ENCODE peak calls at places on chromosome 7, in seven cellular contexts. One of them, this sample, is unnamed.
A peak's percentile ranks its signal among the peaks of the same experiment; 100 is the strongest.

GRCh38 chr7:99029481-99030144 is 114.3 kb downstream of the SMURF1 start:
- DNase-seq in Peyer's patch: no peak
- DNase-seq in heart left ventricle: no peak
- DNase-seq in choroid plexus epithelial cell: no peak
- DNase-seq in esophagus muscularis mucosa: no peak
- DNase-seq in fibroblast of villous mesenchyme: no peak
- DNase-seq in AG10803: no peak
- DNase-seq in this sample: no peak

GRCh38 chr7:8418627-8419245 is 14.7 kb upstream of the NXPH1 start:
- DNase-seq in choroid plexus epithelial cell: peak; percentile 77
- DNase-seq in AG10803: peak; percentile 52
- DNase-seq in fibroblast of villous mesenchyme: peak; percentile 59
- DNase-seq in Peyer's patch: no peak
- DNase-seq in heart left ventricle: peak; percentile 38
- DNase-seq in esophagus muscularis mucosa: no peak
- DNase-seq in this sample: peak; percentile 16

GRCh38 chr7:129980667-129981066 is 27.9 kb upstream of the UBE2H start:
- DNase-seq in esophagus muscularis mucosa: no peak
- DNase-seq in fibroblast of villous mesenchyme: no peak
- DNase-seq in AG10803: no peak
- DNase-seq in choroid plexus epithelial cell: no peak
- DNase-seq in heart left ventricle: no peak
- DNase-seq in Peyer's patch: no peak
- DNase-seq in this sample: no peak

GRCh38 chr7:264541-265191 is 25.3 kb upstream of the FOXL3 start:
- DNase-seq in AG10803: peak; percentile 12
- DNase-seq in choroid plexus epithelial cell: no peak
- DNase-seq in heart left ventricle: no peak
- DNase-seq in Peyer's patch: peak; percentile 57
- DNase-seq in esophagus muscularis mucosa: no peak
- DNase-seq in fibroblast of villous mesenchyme: no peak
- DNase-seq in this sample: no peak

GRCh38 chr7:75688200-75689136 is 50.3 kb downstream of the HIP1 start:
- DNase-seq in esophagus muscularis mucosa: no peak
- DNase-seq in fibroblast of villous mesenchyme: no peak
- DNase-seq in choroid plexus epithelial cell: no peak
- DNase-seq in AG10803: no peak
- DNase-seq in Peyer's patch: no peak
- DNase-seq in heart left ventricle: peak; percentile 37
- DNase-seq in this sample: no peak

GRCh38 chr7:7565746-7566650 is 686 bp upstream of the MIOS start:
- DNase-seq in AG10803: no peak
- DNase-seq in fibroblast of villous mesenchyme: no peak
- DNase-seq in heart left ventricle: no peak
- DNase-seq in esophagus muscularis mucosa: no peak
- DNase-seq in Peyer's patch: peak; percentile 53
- DNase-seq in choroid plexus epithelial cell: no peak
- DNase-seq in this sample: no peak

GRCh38 chr7:81482600-81483186 is 287.2 kb downstream of the HGF start:
- DNase-seq in AG10803: peak; percentile 53
- DNase-seq in fibroblast of villous mesenchyme: peak; percentile 51
- DNase-seq in heart left ventricle: no peak
- DNase-seq in esophagus muscularis mucosa: no peak
- DNase-seq in Peyer's patch: no peak
- DNase-seq in choroid plexus epithelial cell: peak; percentile 64
- DNase-seq in this sample: no peak

GRCh38 chr7:52838981-52839411 is 196.4 kb upstream of the POM121L12 start:
- DNase-seq in esophagus muscularis mucosa: no peak
- DNase-seq in choroid plexus epithelial cell: peak; percentile 5
- DNase-seq in AG10803: no peak
- DNase-seq in heart left ventricle: no peak
- DNase-seq in Peyer's patch: no peak
- DNase-seq in fibroblast of villous mesenchyme: peak; percentile 11
- DNase-seq in this sample: no peak

DNA sequence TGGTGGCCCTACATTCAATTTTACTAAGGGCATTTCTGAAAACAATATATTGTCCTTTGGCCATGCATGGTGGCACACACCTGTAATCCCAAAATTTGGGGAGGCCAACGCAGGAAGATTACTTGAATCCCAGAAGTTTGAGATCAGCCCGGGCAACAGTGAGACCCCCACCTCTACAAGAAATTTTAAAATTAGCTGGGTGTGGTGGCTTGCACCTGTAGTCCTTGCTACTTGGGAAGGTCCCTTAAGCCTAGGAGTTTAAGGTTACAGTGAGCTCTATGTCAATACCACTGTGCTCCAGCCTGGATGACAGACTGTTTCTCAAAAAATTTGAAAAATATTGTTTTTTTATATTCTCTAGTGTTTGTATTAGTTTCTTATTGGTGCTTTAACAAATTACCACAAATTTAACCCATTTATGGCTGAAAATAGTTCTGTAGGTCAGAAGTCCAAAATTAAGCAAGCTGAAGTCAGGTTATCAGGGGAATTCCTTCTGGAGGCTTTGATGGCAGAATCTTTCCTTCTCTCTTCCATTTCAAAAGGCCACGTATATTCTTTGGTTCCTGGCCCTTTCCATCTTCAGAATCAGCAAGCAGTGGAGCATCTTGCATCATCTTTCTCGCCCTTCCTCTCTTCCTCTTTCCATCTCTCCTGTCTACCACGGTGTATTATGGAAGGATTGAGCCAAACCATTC is 12.4 kb downstream of the CBX3 start:
- DNase-seq in fibroblast of villous mesenchyme: no peak
- DNase-seq in Peyer's patch: no peak
- DNase-seq in heart left ventricle: no peak
- DNase-seq in AG10803: no peak
- DNase-seq in choroid plexus epithelial cell: no peak
- DNase-seq in esophagus muscularis mucosa: no peak
- DNase-seq in this sample: no peak
- H3K4me3 ChIP-seq in fibroblast of villous mesenchyme: no peak overlapping the region
- H3K4me3 ChIP-seq in Peyer's patch: no peak overlapping the region
- H3K4me3 ChIP-seq in heart left ventricle: no peak overlapping the region
- H3K4me3 ChIP-seq in AG10803: no peak overlapping the region
- H3K4me3 ChIP-seq in choroid plexus epithelial cell: no peak overlapping the region
- H3K4me3 ChIP-seq in esophagus muscularis mucosa: no peak overlapping the region
- H3K4me3 ChIP-seq in this sample: no peak overlapping the region

DNA sequence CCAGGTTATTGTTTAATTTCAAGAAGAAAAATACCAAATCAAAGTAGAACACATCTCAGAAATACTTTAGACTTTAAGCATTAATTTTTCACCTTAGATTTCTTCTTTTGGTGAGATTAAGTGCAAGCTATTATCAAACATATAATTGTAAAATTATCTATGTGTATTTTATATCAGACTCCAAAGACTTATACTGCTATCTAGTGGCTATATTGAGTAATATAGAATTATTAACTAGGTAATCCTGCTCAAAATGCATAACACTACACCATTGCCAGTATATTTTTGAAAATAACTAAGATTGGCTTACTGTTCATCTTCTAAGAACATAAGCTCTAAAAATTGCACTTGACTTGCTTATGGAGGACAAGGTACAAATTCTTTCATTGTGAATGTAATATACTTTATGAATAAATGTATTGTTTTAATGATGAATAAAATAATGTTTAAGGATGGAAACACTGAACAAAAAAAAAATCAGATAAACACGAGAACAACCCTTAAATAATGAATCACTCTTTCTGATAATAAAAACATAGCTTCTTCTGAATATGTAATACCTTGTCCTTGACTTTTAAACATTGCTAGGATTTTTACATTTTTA is 86.7 kb upstream of the GNAI1 start:
- DNase-seq in heart left ventricle: no peak
- DNase-seq in fibroblast of villous mesenchyme: peak; percentile 25
- DNase-seq in choroid plexus epithelial cell: peak; percentile 30
- DNase-seq in AG10803: peak; percentile 8
- DNase-seq in Peyer's patch: no peak
- DNase-seq in esophagus muscularis mucosa: no peak
- DNase-seq in this sample: no peak
- TF ChIP-seq CTCF in heart left ventricle: no peak
- TF ChIP-seq CTCF in fibroblast of villous mesenchyme: peak; percentile 44
- TF ChIP-seq CTCF in choroid plexus epithelial cell: peak; percentile 52
- TF ChIP-seq CTCF in AG10803: peak; percentile 60
- TF ChIP-seq CTCF in Peyer's patch: peak; percentile 14
- TF ChIP-seq CTCF in esophagus muscularis mucosa: no peak
- TF ChIP-seq CTCF in this sample: no peak

DNA sequence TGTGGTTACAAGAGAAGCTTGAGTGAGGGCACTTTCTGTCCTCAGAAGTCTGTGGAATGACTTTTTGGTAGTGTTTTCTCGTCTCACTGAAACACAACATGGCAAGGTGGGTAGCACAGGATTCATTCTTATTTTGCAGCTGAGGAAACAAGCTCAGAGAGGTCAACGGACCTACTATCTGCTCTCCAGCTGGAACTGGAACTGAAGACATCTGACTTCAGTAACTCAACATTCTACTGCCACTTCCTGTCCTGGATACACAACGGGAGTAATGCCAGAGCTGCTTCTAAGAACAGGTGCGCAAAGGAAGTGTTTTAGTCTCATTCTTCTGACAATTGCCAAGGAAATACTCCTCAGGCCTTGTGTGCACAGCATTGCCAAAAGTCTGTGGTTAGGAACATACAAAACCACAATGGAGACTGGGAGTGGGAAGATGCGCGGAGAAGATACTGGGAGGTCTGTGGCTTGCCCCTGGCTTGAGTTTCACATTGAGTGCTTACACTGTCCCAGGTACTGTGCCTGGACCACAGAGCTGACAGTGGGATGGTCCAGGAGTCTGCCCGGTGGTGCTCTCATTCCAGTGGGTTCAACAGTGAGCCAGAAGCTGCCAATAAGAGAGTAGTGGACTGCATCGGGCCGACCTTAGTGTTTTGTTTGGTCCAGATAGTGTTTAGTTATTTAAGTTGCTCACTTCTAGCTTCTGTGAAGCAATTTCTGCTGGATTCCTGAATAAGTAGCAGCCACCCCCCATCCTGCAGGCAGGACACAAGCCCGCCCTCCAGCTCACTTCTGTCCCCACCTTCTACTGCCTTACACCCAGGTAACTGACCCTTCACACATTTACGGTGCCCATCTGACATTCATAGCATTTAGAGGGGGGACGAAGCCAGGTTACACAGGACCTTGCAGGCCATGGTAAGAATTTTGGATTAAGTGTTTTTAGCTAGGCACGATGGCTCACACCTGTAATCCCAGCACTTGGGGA is 10.4 kb downstream of the TBL2 start:
- DNase-seq in Peyer's patch: no peak
- DNase-seq in choroid plexus epithelial cell: peak; percentile 23
- DNase-seq in esophagus muscularis mucosa: no peak
- DNase-seq in heart left ventricle: no peak
- DNase-seq in AG10803: peak; percentile 23
- DNase-seq in fibroblast of villous mesenchyme: no peak
- DNase-seq in this sample: no peak
- H3K4me3 ChIP-seq in Peyer's patch: no peak overlapping the region
- H3K4me3 ChIP-seq in choroid plexus epithelial cell: no peak overlapping the region
- H3K4me3 ChIP-seq in esophagus muscularis mucosa: no peak overlapping the region
- H3K4me3 ChIP-seq in heart left ventricle: no peak overlapping the region
- H3K4me3 ChIP-seq in AG10803: no peak overlapping the region
- H3K4me3 ChIP-seq in fibroblast of villous mesenchyme: no peak overlapping the region
- H3K4me3 ChIP-seq in this sample: no peak overlapping the region

GRCh38 chr7:6012355-6013104 is 3.5 kb downstream of the AIMP2 start:
- DNase-seq in esophagus muscularis mucosa: no peak
- DNase-seq in AG10803: peak; percentile 32
- DNase-seq in Peyer's patch: peak; percentile 72
- DNase-seq in choroid plexus epithelial cell: peak; percentile 37
- DNase-seq in heart left ventricle: no peak
- DNase-seq in fibroblast of villous mesenchyme: peak; percentile 85
- DNase-seq in this sample: no peak

GRCh38 chr7:6011541-6011940 is 2.5 kb downstream of the AIMP2 start:
- DNase-seq in AG10803: no peak
- DNase-seq in Peyer's patch: no peak
- DNase-seq in choroid plexus epithelial cell: no peak
- DNase-seq in heart left ventricle: no peak
- DNase-seq in esophagus muscularis mucosa: no peak
- DNase-seq in fibroblast of villous mesenchyme: no peak
- DNase-seq in this sample: no peak

GRCh38 chr7:6008668-6009611 is at the start of the genes AIMP2 and PMS2:
- DNase-seq in AG10803: peak; percentile 97
- DNase-seq in heart left ventricle: peak; percentile 99
- DNase-seq in Peyer's patch: peak; percentile 98
- DNase-seq in esophagus muscularis mucosa: peak; percentile 100
- DNase-seq in fibroblast of villous mesenchyme: peak; percentile 99
- DNase-seq in choroid plexus epithelial cell: peak; percentile 99
- DNase-seq in this sample: peak; percentile 95
- TF ChIP-seq CTCF in AG10803: no peak
- TF ChIP-seq CTCF in heart left ventricle: no peak
- TF ChIP-seq CTCF in Peyer's patch: no peak
- TF ChIP-seq CTCF in esophagus muscularis mucosa: peak; percentile 6
- TF ChIP-seq CTCF in fibroblast of villous mesenchyme: no peak
- TF ChIP-seq CTCF in choroid plexus epithelial cell: peak; percentile 20
- TF ChIP-seq CTCF in this sample: peak; percentile 30

DNA sequence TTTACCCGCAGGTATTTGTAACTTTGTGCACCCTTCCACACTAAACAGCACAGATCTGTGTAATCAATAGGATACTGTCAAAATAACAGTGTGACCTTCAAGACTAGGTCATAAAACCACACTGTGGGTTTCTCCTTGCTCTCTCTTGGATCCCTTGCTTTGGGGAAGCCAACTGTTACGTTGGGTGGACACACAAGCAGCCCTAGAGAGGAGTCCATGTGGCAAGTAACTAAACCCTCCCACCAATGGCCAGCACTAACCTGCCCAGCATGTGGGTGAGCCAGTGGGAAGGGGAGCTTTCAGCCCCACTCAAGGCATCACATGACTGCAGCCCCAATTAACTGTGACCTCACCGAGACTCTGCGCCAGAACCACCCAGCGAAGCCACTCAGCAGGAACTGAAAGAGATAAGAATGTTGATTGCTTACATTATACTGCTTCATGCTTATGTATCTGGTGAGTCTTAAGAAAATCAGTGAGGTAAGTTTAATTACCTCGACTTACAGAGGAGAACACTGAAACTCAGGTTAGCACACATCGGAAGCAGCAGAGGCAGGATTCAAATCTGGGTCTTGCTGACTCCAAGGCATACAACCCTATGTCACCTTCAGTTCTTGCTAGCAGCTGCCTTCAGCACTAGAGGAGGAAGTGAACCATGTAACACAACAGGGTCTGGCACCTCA is 9.4 kb upstream of the ZC3HAV1 start:
- DNase-seq in esophagus muscularis mucosa: no peak
- DNase-seq in AG10803: no peak
- DNase-seq in heart left ventricle: no peak
- DNase-seq in Peyer's patch: peak; percentile 63
- DNase-seq in choroid plexus epithelial cell: peak; percentile 19
- DNase-seq in fibroblast of villous mesenchyme: peak; percentile 42
- DNase-seq in this sample: no peak
- H3K4me3 ChIP-seq in esophagus muscularis mucosa: no peak overlapping the region
- H3K4me3 ChIP-seq in AG10803: no peak overlapping the region
- H3K4me3 ChIP-seq in heart left ventricle: no peak overlapping the region
- H3K4me3 ChIP-seq in Peyer's patch: no peak overlapping the region
- H3K4me3 ChIP-seq in choroid plexus epithelial cell: no peak overlapping the region
- H3K4me3 ChIP-seq in fibroblast of villous mesenchyme: no peak overlapping the region
- H3K4me3 ChIP-seq in this sample: peak overlapping the region; percentile 32

This sample was measured in GM12864.